ENCODE peak calls at places on chromosomes 16 and 17, in eight cellular contexts. One of them, this sample, is unnamed.

GRCh38 chr17:8991514-8992285 is 26.2 kb upstream of the PIK3R5 start:
- DNase-seq in stomach: peak; percentile 70
- DNase-seq in CD8-positive, alpha-beta T cell: peak; percentile 64
- DNase-seq in fibroblast of mammary gland: peak; percentile 66
- DNase-seq in fibroblast of lung: peak; percentile 49
- DNase-seq in gastrocnemius medialis: peak; percentile 37
- DNase-seq in IMR-90: peak; percentile 57
- DNase-seq in A549: peak; percentile 76
- DNase-seq in this sample: peak; percentile 71

GRCh38 chr17:57424777-57425188 is 168.5 kb downstream of the MSI2 start:
- DNase-seq in stomach: no peak
- DNase-seq in CD8-positive, alpha-beta T cell: no peak
- DNase-seq in fibroblast of mammary gland: no peak
- DNase-seq in fibroblast of lung: peak; percentile 35
- DNase-seq in gastrocnemius medialis: no peak
- DNase-seq in IMR-90: peak; percentile 30
- DNase-seq in A549: no peak
- DNase-seq in this sample: no peak

GRCh38 chr17:58699771-58700170 is 7.4 kb downstream of the RAD51C start:
- DNase-seq in stomach: no peak
- DNase-seq in CD8-positive, alpha-beta T cell: no peak
- DNase-seq in fibroblast of mammary gland: no peak
- DNase-seq in fibroblast of lung: no peak
- DNase-seq in gastrocnemius medialis: no peak
- DNase-seq in IMR-90: no peak
- DNase-seq in A549: no peak
- DNase-seq in this sample: no peak

GRCh38 chr17:78831688-78832540 is 8.7 kb downstream of the USP36 start:
- DNase-seq in stomach: no peak
- DNase-seq in CD8-positive, alpha-beta T cell: no peak
- DNase-seq in fibroblast of mammary gland: no peak
- DNase-seq in fibroblast of lung: no peak
- DNase-seq in gastrocnemius medialis: no peak
- DNase-seq in IMR-90: no peak
- DNase-seq in A549: no peak
- DNase-seq in this sample: no peak

GRCh38 chr17:40596261-40596919 is 31.1 kb upstream of the CCR7 start:
- DNase-seq in stomach: no peak
- DNase-seq in CD8-positive, alpha-beta T cell: peak; percentile 45
- DNase-seq in fibroblast of mammary gland: peak; percentile 35
- DNase-seq in fibroblast of lung: no peak
- DNase-seq in gastrocnemius medialis: no peak
- DNase-seq in IMR-90: peak; percentile 10
- DNase-seq in A549: peak; percentile 98
- DNase-seq in this sample: peak; percentile 32

GRCh38 chr17:82582208-82582607 is 62.7 kb downstream of the FOXK2 start:
- DNase-seq in stomach: no peak
- DNase-seq in CD8-positive, alpha-beta T cell: no peak
- DNase-seq in fibroblast of mammary gland: peak; percentile 92
- DNase-seq in fibroblast of lung: peak; percentile 39
- DNase-seq in gastrocnemius medialis: no peak
- DNase-seq in IMR-90: peak; percentile 59
- DNase-seq in A549: no peak
- DNase-seq in this sample: no peak

GRCh38 chr17:78821961-78822360 is 18.7 kb downstream of the USP36 start:
- DNase-seq in stomach: no peak
- DNase-seq in CD8-positive, alpha-beta T cell: no peak
- DNase-seq in fibroblast of mammary gland: peak; percentile 60
- DNase-seq in fibroblast of lung: peak; percentile 50
- DNase-seq in gastrocnemius medialis: no peak
- DNase-seq in IMR-90: peak; percentile 54
- DNase-seq in A549: no peak
- DNase-seq in this sample: no peak

GRCh38 chr17:31660684-31661083 is 198.4 kb downstream of the COPRS start:
- DNase-seq in stomach: no peak
- DNase-seq in CD8-positive, alpha-beta T cell: no peak
- DNase-seq in fibroblast of mammary gland: no peak
- DNase-seq in fibroblast of lung: no peak
- DNase-seq in gastrocnemius medialis: no peak
- DNase-seq in IMR-90: no peak
- DNase-seq in A549: no peak
- DNase-seq in this sample: no peak

GRCh38 chr16:26705346-26705745 is 361.4 kb upstream of the C16orf82 start:
- DNase-seq in stomach: no peak
- DNase-seq in CD8-positive, alpha-beta T cell: no peak
- DNase-seq in fibroblast of mammary gland: no peak
- DNase-seq in fibroblast of lung: no peak
- DNase-seq in gastrocnemius medialis: no peak
- DNase-seq in IMR-90: no peak
- DNase-seq in A549: no peak
- DNase-seq in this sample: no peak

GRCh38 chr17:31433091-31433790 is 41.8 kb downstream of the RAB11FIP4 start:
- DNase-seq in stomach: no peak
- DNase-seq in CD8-positive, alpha-beta T cell: peak; percentile 58
- DNase-seq in fibroblast of mammary gland: no peak
- DNase-seq in fibroblast of lung: no peak
- DNase-seq in gastrocnemius medialis: no peak
- DNase-seq in IMR-90: no peak
- DNase-seq in A549: no peak
- DNase-seq in this sample: peak; percentile 92

GRCh38 chr17:52678211-52678610 is 519.7 kb upstream of the CA10 start:
- DNase-seq in stomach: no peak
- DNase-seq in CD8-positive, alpha-beta T cell: no peak
- DNase-seq in fibroblast of mammary gland: no peak
- DNase-seq in fibroblast of lung: no peak
- DNase-seq in gastrocnemius medialis: no peak
- DNase-seq in IMR-90: no peak
- DNase-seq in A549: no peak
- DNase-seq in this sample: no peak

GRCh38 chr16:89190150-89190958 is 10.0 kb downstream of the SLC22A31 start:
- DNase-seq in stomach: no peak
- DNase-seq in CD8-positive, alpha-beta T cell: no peak
- DNase-seq in fibroblast of mammary gland: no peak
- DNase-seq in fibroblast of lung: no peak
- DNase-seq in gastrocnemius medialis: no peak
- DNase-seq in IMR-90: no peak
- DNase-seq in A549: no peak
- DNase-seq in this sample: no peak

GRCh38 chr16:48930951-48931553 is 321.1 kb upstream of the N4BP1 start:
- DNase-seq in stomach: no peak
- DNase-seq in CD8-positive, alpha-beta T cell: no peak
- DNase-seq in fibroblast of mammary gland: no peak
- DNase-seq in fibroblast of lung: no peak
- DNase-seq in gastrocnemius medialis: no peak
- DNase-seq in IMR-90: no peak
- DNase-seq in A549: no peak
- DNase-seq in this sample: no peak
- H3K4me3 ChIP-seq in stomach: no peak overlapping the region
- H3K4me3 ChIP-seq in CD8-positive, alpha-beta T cell: no peak overlapping the region
- H3K4me3 ChIP-seq in fibroblast of mammary gland: no peak overlapping the region
- H3K4me3 ChIP-seq in fibroblast of lung: no peak overlapping the region
- H3K4me3 ChIP-seq in gastrocnemius medialis: no peak overlapping the region
- H3K4me3 ChIP-seq in IMR-90: no peak overlapping the region
- H3K4me3 ChIP-seq in A549: no peak overlapping the region
- H3K4me3 ChIP-seq in this sample: no peak overlapping the region

GRCh38 chr16:85025781-85026653 is 1.6 kb upstream of the KIAA0513 start:
- DNase-seq in stomach: peak; percentile 46
- DNase-seq in CD8-positive, alpha-beta T cell: no peak
- DNase-seq in fibroblast of mammary gland: no peak
- DNase-seq in fibroblast of lung: no peak
- DNase-seq in gastrocnemius medialis: no peak
- DNase-seq in IMR-90: no peak
- DNase-seq in A549: no peak
- DNase-seq in this sample: no peak

GRCh38 chr16:85028638-85029412 is 1.2 kb downstream of the KIAA0513 start:
- DNase-seq in stomach: peak; percentile 84
- DNase-seq in CD8-positive, alpha-beta T cell: peak; percentile 87
- DNase-seq in fibroblast of mammary gland: peak; percentile 83
- DNase-seq in fibroblast of lung: peak; percentile 76
- DNase-seq in gastrocnemius medialis: peak; percentile 70
- DNase-seq in IMR-90: peak; percentile 47
- DNase-seq in A549: no peak
- DNase-seq in this sample: no peak

GRCh38 chr16:85027968-85028637 is 508 bp downstream of the KIAA0513 start:
- DNase-seq in stomach: no peak
- DNase-seq in CD8-positive, alpha-beta T cell: no peak
- DNase-seq in fibroblast of mammary gland: no peak
- DNase-seq in fibroblast of lung: no peak
- DNase-seq in gastrocnemius medialis: no peak
- DNase-seq in IMR-90: no peak
- DNase-seq in A549: no peak
- DNase-seq in this sample: no peak

GRCh38 chr16:85027349-85027967 is at the start of gene KIAA0513:
- DNase-seq in stomach: peak; percentile 97
- DNase-seq in CD8-positive, alpha-beta T cell: peak; percentile 94
- DNase-seq in fibroblast of mammary gland: peak; percentile 87
- DNase-seq in fibroblast of lung: peak; percentile 83
- DNase-seq in gastrocnemius medialis: peak; percentile 89
- DNase-seq in IMR-90: peak; percentile 90
- DNase-seq in A549: peak; percentile 92
- DNase-seq in this sample: peak; percentile 84

DNA sequence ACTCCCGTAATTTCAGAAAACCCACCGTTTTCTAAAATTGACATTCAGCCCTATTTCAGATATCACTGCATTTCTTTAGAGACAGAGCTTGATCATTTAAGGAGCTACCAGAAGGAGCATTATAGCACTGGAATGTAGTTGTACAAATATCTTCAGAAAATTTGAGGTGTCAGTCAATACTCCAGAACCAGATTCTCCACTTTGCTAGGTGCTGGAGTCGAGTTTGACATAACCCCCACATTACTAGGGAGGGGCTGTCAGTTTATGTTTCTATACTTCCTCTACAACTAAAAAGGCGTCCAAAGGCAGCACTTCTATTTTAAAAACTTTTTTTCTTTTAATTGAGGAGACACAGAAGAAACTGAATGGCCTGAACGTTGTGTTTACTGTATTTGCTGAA is 899 bp upstream of the KIAA0513 start:
- DNase-seq in stomach: no peak
- DNase-seq in CD8-positive, alpha-beta T cell: no peak
- DNase-seq in fibroblast of mammary gland: no peak
- DNase-seq in fibroblast of lung: no peak
- DNase-seq in gastrocnemius medialis: no peak
- DNase-seq in IMR-90: no peak
- DNase-seq in A549: no peak
- DNase-seq in this sample: no peak
- H3K4me3 ChIP-seq in stomach: peak overlapping the region; percentile 79
- H3K4me3 ChIP-seq in CD8-positive, alpha-beta T cell: no peak overlapping the region
- H3K4me3 ChIP-seq in fibroblast of mammary gland: peak overlapping the region; percentile 88
- H3K4me3 ChIP-seq in fibroblast of lung: peak overlapping the region; percentile 80
- H3K4me3 ChIP-seq in gastrocnemius medialis: peak overlapping the region; percentile 92
- H3K4me3 ChIP-seq in IMR-90: peak overlapping the region; percentile 72
- H3K4me3 ChIP-seq in A549: peak overlapping the region; percentile 85
- H3K4me3 ChIP-seq in this sample: peak overlapping the region; percentile 79

GRCh38 chr16:30011505-30012480 is 966 bp upstream of the DOC2A start:
- DNase-seq in stomach: no peak
- DNase-seq in CD8-positive, alpha-beta T cell: no peak
- DNase-seq in fibroblast of mammary gland: no peak
- DNase-seq in fibroblast of lung: no peak
- DNase-seq in gastrocnemius medialis: no peak
- DNase-seq in IMR-90: no peak
- DNase-seq in A549: no peak
- DNase-seq in this sample: no peak

GRCh38 chr16:30009085-30009862 is 1.6 kb downstream of the DOC2A start:
- DNase-seq in stomach: no peak
- DNase-seq in CD8-positive, alpha-beta T cell: no peak
- DNase-seq in fibroblast of mammary gland: no peak
- DNase-seq in fibroblast of lung: no peak
- DNase-seq in gastrocnemius medialis: no peak
- DNase-seq in IMR-90: no peak
- DNase-seq in A549: no peak
- DNase-seq in this sample: no peak

GRCh38 chr16:30009990-30010816 is 624 bp downstream of the DOC2A start:
- DNase-seq in stomach: no peak
- DNase-seq in CD8-positive, alpha-beta T cell: no peak
- DNase-seq in fibroblast of mammary gland: no peak
- DNase-seq in fibroblast of lung: no peak
- DNase-seq in gastrocnemius medialis: no peak
- DNase-seq in IMR-90: no peak
- DNase-seq in A549: no peak
- DNase-seq in this sample: no peak

GRCh38 chr16:30007378-30007895 is 3.4 kb downstream of the DOC2A start:
- DNase-seq in stomach: no peak
- DNase-seq in CD8-positive, alpha-beta T cell: no peak
- DNase-seq in fibroblast of mammary gland: no peak
- DNase-seq in fibroblast of lung: no peak
- DNase-seq in gastrocnemius medialis: no peak
- DNase-seq in IMR-90: no peak
- DNase-seq in A549: no peak
- DNase-seq in this sample: no peak

DNA sequence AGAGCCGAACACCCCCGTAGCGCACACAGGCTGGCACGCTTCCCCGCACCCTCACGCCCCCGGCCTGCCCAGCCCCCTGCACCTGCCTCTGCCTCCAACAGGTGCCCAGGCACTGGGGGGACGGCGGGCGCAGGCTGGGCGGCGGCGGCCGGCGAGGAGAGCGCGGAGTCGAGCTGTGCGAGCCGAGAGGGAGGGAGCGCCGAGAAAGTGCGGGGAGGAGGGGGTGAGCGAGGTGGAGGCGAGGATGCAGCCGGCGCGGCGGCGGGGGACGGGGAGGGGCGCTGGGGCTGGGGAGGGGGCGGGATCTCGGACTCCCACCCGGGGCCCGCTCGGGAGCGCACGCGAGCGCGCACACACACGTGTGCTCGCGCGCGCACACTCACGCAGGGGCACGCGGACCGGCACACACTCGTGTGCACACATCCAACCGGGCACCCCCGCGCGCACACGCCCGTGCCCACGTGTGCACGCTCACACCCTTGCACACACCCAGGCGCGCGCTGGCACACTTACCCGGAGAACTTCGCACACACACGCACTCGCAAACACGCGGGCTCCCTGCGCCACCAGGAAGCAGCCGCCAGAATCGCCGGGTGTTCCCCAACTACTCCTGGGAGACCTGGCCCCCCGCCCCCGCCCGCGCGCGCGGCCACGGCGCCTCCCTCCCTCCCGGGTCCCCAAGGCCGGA is at the start of gene DOC2A:
- DNase-seq in stomach: no peak
- DNase-seq in CD8-positive, alpha-beta T cell: no peak
- DNase-seq in fibroblast of mammary gland: no peak
- DNase-seq in fibroblast of lung: no peak
- DNase-seq in gastrocnemius medialis: no peak
- DNase-seq in IMR-90: no peak
- DNase-seq in A549: no peak
- DNase-seq in this sample: peak; percentile 28
- H3K4me3 ChIP-seq in stomach: peak within 1 kb of the TSS; percentile 55
- H3K4me3 ChIP-seq in CD8-positive, alpha-beta T cell: peak within 1 kb of the TSS; percentile 35
- H3K4me3 ChIP-seq in fibroblast of mammary gland: peak within 1 kb of the TSS; percentile 19
- H3K4me3 ChIP-seq in fibroblast of lung: peak within 1 kb of the TSS; percentile 46
- H3K4me3 ChIP-seq in gastrocnemius medialis: peak within 1 kb of the TSS; percentile 23
- H3K4me3 ChIP-seq in IMR-90: peak within 1 kb of the TSS; percentile 42
- H3K4me3 ChIP-seq in A549: peak within 1 kb of the TSS; percentile 62
- H3K4me3 ChIP-seq in this sample: peak within 1 kb of the TSS; percentile 59

DNA sequence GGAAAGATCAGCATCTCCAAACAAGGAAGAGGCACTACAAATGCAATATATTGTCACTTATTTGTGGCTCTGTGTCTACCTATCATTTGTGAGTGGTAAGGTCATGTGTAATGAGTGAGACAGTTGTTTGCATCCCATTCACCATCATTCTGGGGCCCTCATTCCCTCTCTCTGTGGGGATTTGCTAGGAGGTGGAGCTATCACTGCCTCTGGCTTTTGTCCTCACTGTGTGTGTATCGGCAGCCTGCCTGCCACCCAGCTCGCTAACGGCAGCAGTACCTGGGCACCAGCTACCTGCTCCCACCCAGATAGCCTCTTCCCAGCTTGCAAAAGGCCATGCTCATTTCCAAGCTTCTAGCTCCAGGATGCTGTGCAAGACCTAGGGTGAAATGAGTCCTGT is 379.2 kb upstream of the ZFHX3 start:
- DNase-seq in stomach: no peak
- DNase-seq in CD8-positive, alpha-beta T cell: no peak
- DNase-seq in fibroblast of mammary gland: no peak
- DNase-seq in fibroblast of lung: no peak
- DNase-seq in gastrocnemius medialis: no peak
- DNase-seq in IMR-90: no peak
- DNase-seq in A549: no peak
- DNase-seq in this sample: no peak
- H3K4me3 ChIP-seq in stomach: no peak overlapping the region
- H3K4me3 ChIP-seq in CD8-positive, alpha-beta T cell: no peak overlapping the region
- H3K4me3 ChIP-seq in fibroblast of mammary gland: no peak overlapping the region
- H3K4me3 ChIP-seq in fibroblast of lung: no peak overlapping the region
- H3K4me3 ChIP-seq in gastrocnemius medialis: no peak overlapping the region
- H3K4me3 ChIP-seq in IMR-90: no peak overlapping the region
- H3K4me3 ChIP-seq in A549: no peak overlapping the region
- H3K4me3 ChIP-seq in this sample: no peak overlapping the region